ENCODE peak calls at places on chromosomes 13 and 19, in four cellular contexts. N is K562, L is GM12878, Z is GM12891. U is an unnamed sample.
A peak's percentile ranks its signal among the peaks of the same experiment; 100 is the strongest.

GRCh38 chr13:62246581-62246980 is 830.9 kb upstream of the PCDH20 start:
- DNase-seq in Z (no peak), N (no peak), L (no peak), U (no peak)

GRCh38 chr19:1685046-1685445 is 32.6 kb upstream of the TCF3 start:
- DNase-seq in L (no peak), N (peak; percentile 50), Z (no peak), U (no peak)

GRCh38 chr19:30670011-30670329 is 297.8 kb downstream of the ZNF536 start:
- DNase-seq in Z (no peak), N (no peak), L (no peak), U (no peak)

GRCh38 chr13:31282741-31283455 is 83.1 kb downstream of the B3GLCT start:
- DNase-seq in L (no peak), N (no peak), Z (no peak), U (no peak)

GRCh38 chr13:46831588-46832194 is 34.7 kb upstream of the ESD start:
- DNase-seq in L (no peak), Z (no peak), N (peak; percentile 57), U (peak; percentile 45)

GRCh38 chr19:33391631-33392249 is 18.2 kb downstream of the CEBPG start:
- DNase-seq in Z (no peak), N (no peak), L (no peak), U (no peak)

GRCh38 chr19:18173572-18174294 is at the start of gene IFI30:
- DNase-seq in Z (peak; percentile 84), L (peak; percentile 79), N (peak; percentile 85), U (peak; percentile 94)

GRCh38 chr13:32210081-32210480 is 105.1 kb downstream of the ZAR1L start:
- DNase-seq in L (no peak), Z (no peak), N (no peak), U (no peak)

GRCh38 chr19:45847661-45848060 is 15.3 kb downstream of the SYMPK start:
- DNase-seq in N (no peak), L (no peak), Z (no peak), U (no peak)

GRCh38 chr19:5738423-5738822 is 18.0 kb downstream of the CATSPERD start:
- DNase-seq in Z (no peak), N (no peak), L (no peak), U (peak; percentile 7)

GRCh38 chr19:51644636-51645271 is 1.9 kb downstream of the SIGLEC14 start:
- DNase-seq in L (no peak), Z (no peak), N (no peak), U (no peak)

GRCh38 chr19:6524326-6524725 is 6.5 kb upstream of the TNFSF9 start:
- DNase-seq in Z (no peak), L (no peak), N (no peak), U (no peak)

GRCh38 chr13:39602614-39603366 is at the start of gene LHFPL6:
- DNase-seq in N (peak; percentile 1), L (no peak), Z (peak; percentile 70), U (no peak)

GRCh38 chr13:114259374-114259773 is 22.0 kb upstream of the UPF3A start:
- DNase-seq in Z (no peak), L (no peak), N (no peak), U (no peak)

GRCh38 chr13:30567072-30567471 is 50.6 kb upstream of the USPL1 start:
- DNase-seq in L (no peak), Z (no peak), N (no peak), U (no peak)

GRCh38 chr13:39245688-39246087 is 207.4 kb downstream of the NHLRC3 start:
- DNase-seq in L (no peak), Z (no peak), N (no peak), U (no peak)

GRCh38 chr13:33235564-33235963 is 50.0 kb downstream of the STARD13 start:
- DNase-seq in N (no peak), Z (no peak), L (no peak), U (no peak)

GRCh38 chr19:46731007-46731501 is 14.1 kb upstream of the PRKD2 start:
- DNase-seq in L (no peak), Z (no peak), N (peak; percentile 87), U (no peak)

GRCh38 chr13:24267283-24267682 is 42.1 kb upstream of the C1QTNF9 start:
- DNase-seq in N (no peak), Z (no peak), L (peak; percentile 30), U (no peak)

GRCh38 chr13:42215578-42216421 is 56.2 kb upstream of the AKAP11 start:
- DNase-seq in L (peak; percentile 4), Z (no peak), N (peak; percentile 45), U (peak; percentile 46)

GRCh38 chr19:5172859-5173577 is 167.6 kb downstream of the PTPRS start:
- DNase-seq in N (peak; percentile 64), Z (no peak), L (no peak), U (no peak)

GRCh38 chr13:66154981-66155380 is 1075.2 kb downstream of the PCDH9 start:
- DNase-seq in L (no peak), N (no peak), Z (no peak), U (no peak)

GRCh38 chr13:36275190-36276002 is 22.2 kb downstream of the CCDC169 start:
- DNase-seq in L (no peak), Z (no peak), N (peak; percentile 27), U (peak; percentile 42)

GRCh38 chr19:6108721-6109633 is 1.3 kb downstream of the RFX2 start:
- DNase-seq in L (no peak), N (peak; percentile 73), Z (no peak), U (peak; percentile 37)

GRCh38 chr19:45492627-45493470 is 4.0 kb downstream of the RTN2 start:
- DNase-seq in N (peak; percentile 93), L (no peak), Z (no peak), U (no peak)

GRCh38 chr19:7914099-7914498 is 531 bp upstream of the TGFBR3L start:
- DNase-seq in L (no peak), N (no peak), Z (no peak), U (no peak)

GRCh38 chr13:96020155-96020575 is 33.0 kb downstream of the UGGT2 start:
- DNase-seq in N (peak; percentile 56), L (peak; percentile 23), Z (peak; percentile 5), U (peak; percentile 58)

GRCh38 chr13:105307776-105308175 is 1227.7 kb downstream of the EFNB2 start:
- DNase-seq in L (no peak), Z (no peak), N (no peak), U (no peak)

GRCh38 chr13:114151565-114152284 is 19.3 kb upstream of the RASA3 start:
- DNase-seq in Z (no peak), L (no peak), N (peak; percentile 20), U (peak; percentile 90)

DNA sequence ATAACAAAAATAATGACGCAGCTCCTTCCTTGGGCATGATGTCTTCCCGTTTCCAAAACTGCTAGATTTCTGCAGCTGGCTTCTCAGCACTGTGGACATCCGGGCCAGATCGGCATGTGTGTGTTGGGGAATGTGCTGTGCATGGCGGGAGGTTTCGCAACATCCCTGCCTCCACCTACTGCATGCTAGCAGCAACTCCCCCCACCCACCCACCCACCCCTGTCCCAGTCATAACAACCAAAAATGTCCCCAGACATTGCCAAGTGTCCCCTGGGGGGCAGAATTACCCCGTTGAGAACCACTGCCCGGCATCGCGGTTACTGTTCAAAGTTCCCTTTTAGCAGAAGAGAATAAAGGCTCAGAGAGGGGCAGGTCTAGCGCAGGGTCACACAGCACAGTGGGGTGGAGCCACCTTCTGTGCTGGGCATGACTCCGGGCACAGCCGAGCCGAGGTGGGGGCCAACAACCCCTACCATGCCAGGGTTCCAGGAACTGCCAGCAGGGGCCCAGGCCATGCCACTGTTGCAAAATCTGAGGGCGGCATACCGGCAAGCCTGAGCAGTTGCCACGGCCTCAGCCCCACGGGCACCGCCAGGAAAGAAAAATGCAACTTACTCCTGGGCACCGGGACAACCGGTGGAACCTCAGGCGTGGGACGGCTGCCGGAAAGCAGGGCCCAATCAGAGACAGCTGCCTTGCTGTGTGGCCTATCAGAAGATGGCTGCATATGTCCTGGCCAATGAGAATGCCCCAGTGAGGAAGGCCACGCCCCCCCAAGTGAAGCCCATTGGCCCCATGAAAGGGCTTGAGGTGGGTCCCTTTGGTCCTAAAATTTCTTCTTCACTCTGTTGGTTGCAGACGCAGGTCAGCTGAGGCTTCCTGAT is 22.5 kb upstream of the NFIC start:
- DNase-seq in L (no peak), N (peak; percentile 69), Z (peak; percentile 59), U (peak; percentile 89)
- TF ChIP-seq SPI1 in L (no peak), N (no peak), Z (no peak), U (peak; percentile 35)

GRCh38 chr19:49570138-49570856 is 10.1 kb downstream of the NOSIP start:
- DNase-seq in L (no peak), N (peak; percentile 93), Z (peak; percentile 69), U (peak; percentile 57)
- TF ChIP-seq SPI1 in L (no peak), N (no peak), Z (no peak), U (no peak)

GRCh38 chr19:55179570-55180484 is at the start of gene SYT5:
- DNase-seq in L (no peak), N (peak; percentile 76), Z (peak; percentile 78), U (peak; percentile 38)
- TF ChIP-seq SPI1 in L (no peak), N (no peak), Z (no peak), U (no peak)

GRCh38 chr13:45280751-45281634 is 60.0 kb downstream of the TPT1 start:
- DNase-seq in N (peak; percentile 18), L (no peak), Z (peak; percentile 51), U (no peak)
- TF ChIP-seq SPI1 in N (no peak), L (no peak), Z (no peak), U (no peak)

U was measured in HL-60.